ENCODE peak calls at places on chromosome 20, in four cellular contexts. L is DMS153, V is T-helper 22 cell, S is stromal cell of bone marrow. F is an unnamed sample.

GRCh38 chr20:61436674-61437279 is 184.7 kb downstream of the CDH4 start:
- DNase-seq in L (no peak), V (no peak), S (peak; percentile 1), F (no peak)

GRCh38 chr20:41786158-41786557 is 168.0 kb upstream of the CHD6 start:
- DNase-seq in L (no peak), V (no peak), S (no peak), F (no peak)

GRCh38 chr20:34479627-34480026 is 36.6 kb upstream of the DYNLRB1 start:
- DNase-seq in L (no peak), V (no peak), S (no peak), F (no peak)

GRCh38 chr20:45036044-45036755 is 64.7 kb downstream of the KCNS1 start:
- DNase-seq in L (no peak), V (no peak), S (peak; percentile 39), F (no peak)

GRCh38 chr20:37695684-37696342 is 2.0 kb downstream of the CTNNBL1 start:
- DNase-seq in L (no peak), V (no peak), S (no peak), F (no peak)

GRCh38 chr20:2289475-2289874 is 6.3 kb upstream of the TGM3 start:
- DNase-seq in L (peak; percentile 43), V (no peak), S (no peak), F (no peak)

GRCh38 chr20:51871943-51872342 is 69.6 kb upstream of the SALL4 start:
- DNase-seq in L (peak; percentile 12), V (no peak), S (no peak), F (no peak)

GRCh38 chr20:1323830-1324597 is 4.9 kb downstream of the SDCBP2 start:
- DNase-seq in L (no peak), V (no peak), S (no peak), F (no peak)

GRCh38 chr20:50043573-50044352 is 61.0 kb downstream of the SNAI1 start:
- DNase-seq in L (no peak), V (no peak), S (no peak), F (no peak)

GRCh38 chr20:4894409-4894808 is 106.9 kb downstream of the SLC23A2 start:
- DNase-seq in L (no peak), V (no peak), S (no peak), F (no peak)

GRCh38 chr20:41173791-41174341 is 36.5 kb downstream of the PLCG1 start:
- DNase-seq in L (no peak), V (no peak), S (no peak), F (no peak)

GRCh38 chr20:2521369-2522305 is 12.9 kb upstream of the ZNF343 start:
- DNase-seq in L (no peak), V (no peak), S (no peak), F (no peak)

GRCh38 chr20:8322654-8323053 is 190.6 kb downstream of the PLCB1 start:
- DNase-seq in L (no peak), V (no peak), S (no peak), F (no peak)

GRCh38 chr20:36936341-36936740 is 15.2 kb downstream of the SAMHD1 start:
- DNase-seq in L (no peak), V (no peak), S (no peak), F (no peak)

GRCh38 chr20:14069796-14070195 is 74.5 kb downstream of the MACROD2 start:
- DNase-seq in L (no peak), V (no peak), S (peak; percentile 65), F (no peak)

GRCh38 chr20:51156796-51157119 is 133.9 kb upstream of the KCNG1 start:
- DNase-seq in L (peak; percentile 30), V (no peak), S (no peak), F (no peak)

GRCh38 chr20:58909585-58909984 is 57.1 kb downstream of the GNAS start:
- DNase-seq in L (no peak), V (no peak), S (no peak), F (no peak)

GRCh38 chr20:20410678-20411077 is 42.8 kb downstream of the INSM1 start:
- DNase-seq in L (peak; percentile 77), V (no peak), S (no peak), F (no peak)

GRCh38 chr20:59663513-59663890 is 59.2 kb downstream of the PHACTR3 start:
- DNase-seq in L (no peak), V (no peak), S (no peak), F (no peak)

GRCh38 chr20:44580581-44581268 is 1.7 kb upstream of the PKIG start:
- DNase-seq in L (no peak), V (no peak), S (no peak), F (no peak)

GRCh38 chr20:3987296-3987695 is 28.1 kb downstream of the RNF24 start:
- DNase-seq in L (no peak), V (no peak), S (no peak), F (no peak)

GRCh38 chr20:62558779-62559178 is 83.0 kb upstream of the GATA5 start:
- DNase-seq in L (no peak), V (no peak), S (no peak), F (no peak)

F was measured in activated T-helper 1 cell treated with anti-CD3 and anti-CD28 coated beads, Interleukin-2, amount 50 U/mL, for 16 hours.